ENCODE peak calls at places on chromosomes 6 and 20, in six cellular contexts. T, B, G, J, U and L are unnamed samples.

GRCh38 chr6:15658345-15658744 is 4.5 kb downstream of the DTNBP1 start:
- DNase-seq in T (no peak), B (no peak), G (no peak), J (no peak), U (no peak), L (no peak)

GRCh38 chr6:167079853-167080297 is 43.0 kb upstream of the CCR6 start:
- DNase-seq in T (no peak), B (no peak), G (no peak), J (no peak), U (no peak), L (no peak)

GRCh38 chr20:50286609-50287008 is 96.0 kb downstream of the CEBPB start:
- DNase-seq in T (peak), B (peak), G (no peak), J (no peak), U (no peak), L (no peak)

GRCh38 chr20:14234666-14235295 is 102.6 kb downstream of the FLRT3 start:
- DNase-seq in T (peak), B (peak), G (no peak), J (no peak), U (no peak), L (no peak)

GRCh38 chr6:70124882-70125535 is 177.9 kb downstream of the COL9A1 start:
- DNase-seq in T (peak), B (peak), G (peak), J (no peak), U (no peak), L (no peak)

GRCh38 chr6:43924222-43924702 is 154.3 kb downstream of the VEGFA start:
- DNase-seq in T (no peak), B (no peak), G (peak), J (no peak), U (peak), L (no peak)

GRCh38 chr6:44627091-44627878 is 239.8 kb downstream of the CDC5L start:
- DNase-seq in T (no peak), B (no peak), G (no peak), J (no peak), U (no peak), L (no peak)

GRCh38 chr6:157244175-157244574 is 79.1 kb downstream of the TMEM242 start:
- DNase-seq in T (peak), B (peak), G (no peak), J (no peak), U (no peak), L (no peak)

GRCh38 chr6:108544586-108544985 is 16.1 kb upstream of the FOXO3 start:
- DNase-seq in T (no peak), B (peak), G (no peak), J (no peak), U (no peak), L (no peak)

GRCh38 chr6:170497845-170498281 is 55.2 kb downstream of the PSMB1 start:
- DNase-seq in T (no peak), B (no peak), G (no peak), J (no peak), U (no peak), L (no peak)

GRCh38 chr20:19577692-19578091 is 180.4 kb upstream of the RIN2 start:
- DNase-seq in T (no peak), B (no peak), G (no peak), J (no peak), U (no peak), L (no peak)

GRCh38 chr6:13331516-13332348 is 3.4 kb upstream of the TBC1D7 start:
- DNase-seq in T (peak), B (peak), G (no peak), J (peak), U (no peak), L (no peak)

GRCh38 chr6:32439708-32440214 is at the start of gene HLA-DRA:
- DNase-seq in T (peak), B (peak), G (no peak), J (no peak), U (no peak), L (no peak)